ENCODE peak calls at places on chromosome 11, in seven cellular contexts. K is stimulated activated CD4-positive, alpha-beta T cell treated with anti-CD3 and anti-CD28 coated beads, Interleukin-2, amount 100 ng/mL, for 48 hours; P is RCC 7860; T is Kasumi-1; F is hypothalamus; I is upper lobe of right lung; A is A549. Q is an unnamed sample.

GRCh38 chr11:15690326-15690725 is 575.6 kb downstream of the INSC start:
- DNase-seq in T (no peak), F (no peak), K (no peak), I (no peak), A (no peak), P (no peak), Q (no peak)

GRCh38 chr11:72629266-72629665 is 45.0 kb downstream of the PDE2A start:
- DNase-seq in F (peak), A (no peak), P (no peak), I (no peak), K (no peak), T (no peak), Q (no peak)

GRCh38 chr11:121741954-121742361 is 289.2 kb upstream of the SORL1-AS1 start:
- DNase-seq in A (no peak), K (no peak), F (peak), I (no peak), T (no peak), P (no peak), Q (no peak)

GRCh38 chr11:19602406-19602805 is 110.2 kb upstream of the NAV2 start:
- DNase-seq in K (no peak), A (no peak), T (no peak), P (no peak), I (no peak), F (no peak), Q (no peak)

GRCh38 chr11:45959851-45960250 is 37.4 kb downstream of the LARGE2 start:
- DNase-seq in T (no peak), P (no peak), F (no peak), I (no peak), A (no peak), K (no peak), Q (no peak)

GRCh38 chr11:34624069-34624468 is 3.2 kb downstream of the EHF start:
- DNase-seq in I (peak), T (no peak), A (no peak), F (no peak), K (peak), P (no peak), Q (peak)

GRCh38 chr11:71327156-71328085 is 75.0 kb upstream of the SHANK2 start:
- DNase-seq in P (no peak), T (no peak), I (peak), A (no peak), F (no peak), K (no peak), Q (no peak)

GRCh38 chr11:120835601-120836228 is 188.2 kb upstream of the TBCEL start:
- DNase-seq in P (no peak), F (no peak), T (no peak), A (no peak), K (peak), I (no peak), Q (peak)

GRCh38 chr11:41459602-41460405 is at the start of gene LRRC4C:
- DNase-seq in K (no peak), F (no peak), I (no peak), T (no peak), P (no peak), A (no peak), Q (no peak)

GRCh38 chr11:126113515-126113957 is 50.9 kb upstream of the CDON start:
- DNase-seq in P (peak), K (no peak), A (peak), I (peak), F (peak), T (no peak), Q (no peak)

GRCh38 chr11:65576867-65577755 is 1.3 kb downstream of the EHBP1L1 start:
- DNase-seq in P (peak), I (peak), A (peak), K (no peak), T (peak), F (peak), Q (no peak)

GRCh38 chr11:67564230-67564629 is 19.4 kb upstream of the GSTP1 start:
- DNase-seq in F (no peak), P (peak), A (no peak), K (no peak), I (no peak), T (no peak), Q (no peak)

Q was measured in GM13977.